ENCODE peak calls at places on chromosomes 16 and 17, in seven cellular contexts. M is naive B cell; X is GM03348; S is foreskin fibroblast; J is stimulated activated CD4-positive, alpha-beta T cell treated with anti-CD3 and anti-CD28 coated beads, Interleukin-15, amount 100 ng/mL, for 24 hours; E is iPS DF 6.9; C is activated gamma-delta T cell treated with Interleukin-2 at 50 U/mL for 16 hours. D is an unnamed sample.
A peak's percentile ranks its signal among the peaks of the same experiment; 100 is the strongest.

GRCh38 chr17:18966831-18967624 is 15.1 kb downstream of the SLC5A10 start:
- DNase-seq in M (no peak), X (no peak), S (peak; percentile 77), J (no peak), E (peak; percentile 22), C (no peak), D (no peak)

GRCh38 chr17:62933986-62934385 is 32.0 kb upstream of the TANC2 start:
- DNase-seq in M (no peak), X (peak; percentile 38), S (peak; percentile 11), J (no peak), E (no peak), C (no peak), D (no peak)

GRCh38 chr17:42835732-42836131 is 2.5 kb downstream of the PSME3 start:
- DNase-seq in M (no peak), X (no peak), S (no peak), J (no peak), E (no peak), C (no peak), D (no peak)

GRCh38 chr16:85902366-85903155 is 3.6 kb downstream of the IRF8 start:
- DNase-seq in M (peak; percentile 87), X (no peak), S (no peak), J (peak; percentile 78), E (no peak), C (peak; percentile 54), D (no peak)

GRCh38 chr17:64682261-64683181 is 20.4 kb upstream of the SMURF2 start:
- DNase-seq in M (no peak), X (peak; percentile 39), S (peak; percentile 72), J (no peak), E (no peak), C (no peak), D (no peak)

GRCh38 chr17:32673964-32674363 is 187.2 kb downstream of the CDK5R1 start:
- DNase-seq in M (no peak), X (no peak), S (no peak), J (no peak), E (no peak), C (no peak), D (no peak)

GRCh38 chr17:29219378-29220047 is 27.1 kb upstream of the CRYBA1 start:
- DNase-seq in M (peak; percentile 58), X (peak; percentile 88), S (peak; percentile 94), J (peak; percentile 82), E (peak; percentile 86), C (peak; percentile 73), D (peak; percentile 60)

GRCh38 chr17:40148527-40148926 is 8.2 kb downstream of the CASC3 start:
- DNase-seq in M (no peak), X (no peak), S (no peak), J (no peak), E (no peak), C (no peak), D (no peak)

GRCh38 chr17:50316016-50316587 is 29.8 kb upstream of the XYLT2 start:
- DNase-seq in M (no peak), X (no peak), S (no peak), J (no peak), E (no peak), C (no peak), D (no peak)

GRCh38 chr17:74176546-74177001 is 26.9 kb upstream of the RPL38 start:
- DNase-seq in M (no peak), X (peak; percentile 85), S (peak; percentile 75), J (peak; percentile 66), E (peak; percentile 33), C (peak; percentile 15), D (peak; percentile 32)

GRCh38 chr16:57166951-57167350 is 18.9 kb downstream of the PSME3IP1 start:
- DNase-seq in M (no peak), X (no peak), S (peak; percentile 63), J (no peak), E (no peak), C (no peak), D (no peak)

D was measured in foreskin melanocyte.